ENCODE peak calls at places on chromosomes 5 and 9, in four cellular contexts. P, V, Q and N are unnamed samples. For H3K36me3, H3K9me3 and H3K27me3, the result is how much of the 10 kb centered on the place peaks cover.

GRCh38 chr5:61999371-61999770 is 306.6 kb upstream of the KIF2A start:
- DNase-seq in Q (no peak), P (no peak), V (no peak), N (no peak)

GRCh38 chr9:112179816-112180215 is 4.7 kb upstream of the SUSD1 start:
- DNase-seq in V (no peak), Q (no peak), P (no peak), N (no peak)

GRCh38 chr9:109498195-109499060 is at the start of gene PTPN3:
- DNase-seq in P (peak), Q (no peak), V (no peak), N (no peak)

GRCh38 chr5:91125916-91126315 is 257.2 kb downstream of the ARRDC3 start:
- DNase-seq in P (no peak), V (no peak), Q (no peak), N (no peak)

GRCh38 chr5:176618783-176619182 is 8.8 kb upstream of the GPRIN1 start:
- DNase-seq in Q (peak), V (no peak), P (no peak), N (no peak)

GRCh38 chr5:5198815-5199214 is 58.7 kb downstream of the ADAMTS16 start:
- DNase-seq in Q (no peak), V (no peak), P (no peak), N (no peak)

GRCh38 chr5:177194278-177194677 is 60.7 kb downstream of the NSD1 start:
- DNase-seq in P (no peak), Q (peak), V (no peak), N (no peak)

GRCh38 chr5:125551246-125551645 is 804.8 kb upstream of the ZNF608 start:
- DNase-seq in Q (no peak), V (no peak), P (no peak), N (no peak)

GRCh38 chr9:15417626-15418025 is 5.0 kb upstream of the SNAPC3 start:
- DNase-seq in P (no peak), V (no peak), Q (no peak), N (no peak)

GRCh38 chr9:129258124-129258822 is 80.2 kb upstream of the IER5L start:
- DNase-seq in P (peak), Q (peak), V (peak), N (peak)

GRCh38 chr9:134854541-134854981 is 26.0 kb upstream of the FCN2 start:
- DNase-seq in Q (no peak), V (peak), P (no peak), N (no peak)
- H3K36me3 ChIP-seq in Q (under half), V (under half), P (under half), N (under half)

GRCh38 chr9:32930486-32930885 is 70.9 kb downstream of the APTX start:
- DNase-seq in Q (no peak), P (no peak), V (no peak), N (no peak)

GRCh38 chr9:32926901-32927300 is 74.5 kb downstream of the APTX start:
- DNase-seq in P (no peak), Q (no peak), V (no peak), N (no peak)

GRCh38 chr9:32928912-32929311 is 72.5 kb downstream of the APTX start:
- DNase-seq in V (no peak), Q (no peak), P (no peak), N (no peak)

GRCh38 chr9:32931129-32931528 is 70.3 kb downstream of the APTX start:
- DNase-seq in Q (no peak), P (no peak), V (no peak), N (no peak)

DNA sequence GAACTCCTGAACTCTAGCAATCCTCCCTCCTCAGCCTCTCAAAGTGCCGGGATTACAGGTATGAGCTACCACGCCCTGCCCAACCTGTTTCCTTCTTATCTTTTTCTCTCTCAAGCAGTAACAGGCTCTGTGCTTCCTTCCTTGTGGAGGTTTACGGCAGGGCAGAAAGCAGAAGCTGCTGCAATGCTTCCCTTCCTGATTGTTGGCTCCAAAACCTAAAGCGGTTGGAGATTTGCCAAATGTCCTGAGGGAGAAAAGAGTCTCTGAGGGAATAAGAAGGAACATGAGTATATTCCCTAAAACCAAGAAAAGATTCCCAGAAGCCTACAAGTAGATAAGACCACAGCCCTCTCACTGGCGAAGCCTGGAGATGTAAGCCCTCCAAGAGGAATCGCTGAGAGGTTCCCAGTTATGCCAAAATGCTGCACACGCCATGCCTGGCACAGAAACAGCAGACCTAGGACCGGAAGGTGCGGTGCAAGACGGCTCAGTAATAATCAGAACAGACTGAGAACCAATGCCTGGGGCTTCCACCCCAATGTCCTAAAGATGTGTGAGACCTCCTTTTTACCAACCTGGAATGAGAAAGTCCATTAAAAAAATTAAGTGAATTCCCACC is 73.2 kb downstream of the APTX start:
- DNase-seq in V (no peak), P (no peak), Q (no peak), N (no peak)
- H3K9me3 ChIP-seq in V (under half), P (under half), Q (under half), N (under half)

GRCh38 chr5:1387059-1387755 is 42.3 kb upstream of the CLPTM1L start:
- DNase-seq in V (no peak), P (no peak), Q (no peak), N (no peak)

GRCh38 chr5:1385395-1386273 is 40.7 kb upstream of the CLPTM1L start:
- DNase-seq in P (peak), Q (peak), V (peak), N (peak)

GRCh38 chr5:1387876-1388275 is 43.0 kb upstream of the CLPTM1L start:
- DNase-seq in V (no peak), P (no peak), Q (no peak), N (no peak)

GRCh38 chr5:1384521-1384920 is 39.6 kb upstream of the CLPTM1L start:
- DNase-seq in P (no peak), V (peak), Q (no peak), N (no peak)

DNA sequence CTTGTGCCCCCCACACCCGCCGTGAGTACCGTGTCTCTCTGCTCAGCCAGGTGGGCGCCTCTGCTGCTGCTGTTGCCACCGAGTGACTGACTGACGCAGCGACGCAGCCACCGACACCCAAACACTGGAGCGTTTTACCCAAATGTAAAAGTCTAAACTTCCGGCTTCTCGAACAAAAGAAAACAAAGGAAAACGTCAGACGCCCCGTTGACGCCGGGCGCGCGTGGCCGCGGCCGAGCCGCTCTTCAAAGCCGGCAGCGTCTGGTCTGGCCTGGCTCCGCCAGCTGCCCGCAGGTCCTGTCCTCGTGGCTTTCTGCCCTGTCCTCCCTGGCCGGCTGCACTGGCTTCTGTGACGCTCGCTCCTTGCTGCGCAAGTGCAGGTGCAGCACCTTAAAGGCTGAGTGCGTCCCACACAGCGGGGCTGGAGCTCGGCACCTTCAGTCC is 41.4 kb upstream of the CLPTM1L start:
- DNase-seq in P (peak), V (peak), Q (peak), N (no peak)
- H3K27me3 ChIP-seq in P (half or more), V (under half), Q (half or more), N (under half)

DNA sequence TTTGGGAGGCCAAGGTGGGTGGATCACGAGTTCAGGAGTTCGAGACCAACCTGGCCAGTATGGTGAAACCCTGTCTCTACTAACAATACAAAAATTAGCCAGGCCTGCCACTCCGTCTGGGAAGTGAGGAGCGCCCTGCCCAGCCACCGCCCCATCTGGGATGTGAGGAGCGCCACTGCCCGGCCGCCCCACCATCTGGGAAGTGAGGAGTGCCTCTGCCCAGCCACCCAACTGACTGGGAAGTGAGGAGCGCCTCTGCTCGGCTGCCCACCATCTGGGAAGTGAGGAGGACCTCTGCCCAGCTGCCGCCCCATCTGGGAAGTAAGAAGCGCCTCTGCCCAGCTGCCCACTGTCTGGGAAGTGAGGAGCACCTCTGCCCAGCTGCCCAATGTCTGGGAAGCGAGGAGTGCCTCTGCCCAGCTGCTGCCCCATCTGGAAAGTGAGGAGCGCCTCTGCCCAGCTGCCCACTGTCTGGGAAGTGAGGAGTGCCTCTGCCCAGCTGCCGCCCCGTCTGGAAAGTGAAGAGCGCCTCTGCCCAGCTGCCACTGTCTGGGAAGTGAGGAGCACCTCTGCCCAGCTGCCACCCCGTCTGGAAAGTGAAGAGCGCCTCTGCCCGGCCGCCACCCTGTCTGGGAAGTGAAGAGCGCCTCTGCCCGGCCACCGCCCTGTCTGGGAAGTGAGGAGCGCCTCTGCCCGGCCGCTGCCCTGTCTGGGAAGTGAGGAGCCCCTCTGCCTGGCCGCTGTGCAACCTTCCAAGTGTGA is 5.3 kb downstream of the ALDH7A1 start:
- DNase-seq in P (no peak), V (no peak), Q (no peak), N (no peak)
- H3K36me3 ChIP-seq in P (under half), V (under half), Q (under half), N (under half)